ENCODE peak calls at places on chromosomes 1 and 21, in six cellular contexts. One of them, this sample, is unnamed.

GRCh38 chr1:228094432-228095016 is 8.6 kb downstream of the C1orf35 start:
- DNase-seq in adrenal gland: peak
- DNase-seq in activated CD8-positive, alpha-beta memory T cell treated with anti-CD3 and anti-CD28 coated beads for 1 hour: no peak
- DNase-seq in H4: no peak
- DNase-seq in stimulated activated CD4-positive, alpha-beta T cell treated with anti-CD3 and anti-CD28 coated beads, Interleukin-1b, Interleukin-23, amount 100 ng/mL, for 1 hour: no peak
- DNase-seq in activated naive CD4-positive, alpha-beta T cell: no peak
- DNase-seq in this sample: no peak

GRCh38 chr1:205604825-205605544 is 26.8 kb downstream of the ELK4 start:
- DNase-seq in H4: no peak
- DNase-seq in activated CD8-positive, alpha-beta memory T cell treated with anti-CD3 and anti-CD28 coated beads for 1 hour: no peak
- DNase-seq in activated naive CD4-positive, alpha-beta T cell: no peak
- DNase-seq in stimulated activated CD4-positive, alpha-beta T cell treated with anti-CD3 and anti-CD28 coated beads, Interleukin-1b, Interleukin-23, amount 100 ng/mL, for 1 hour: no peak
- DNase-seq in adrenal gland: no peak
- DNase-seq in this sample: no peak

GRCh38 chr1:110606784-110607662 is 865 bp upstream of the KCNA2 start:
- DNase-seq in activated CD8-positive, alpha-beta memory T cell treated with anti-CD3 and anti-CD28 coated beads for 1 hour: no peak
- DNase-seq in activated naive CD4-positive, alpha-beta T cell: no peak
- DNase-seq in stimulated activated CD4-positive, alpha-beta T cell treated with anti-CD3 and anti-CD28 coated beads, Interleukin-1b, Interleukin-23, amount 100 ng/mL, for 1 hour: no peak
- DNase-seq in adrenal gland: no peak
- DNase-seq in H4: no peak
- DNase-seq in this sample: peak

GRCh38 chr21:43865471-43866181 is 603 bp downstream of the AGPAT3 start:
- DNase-seq in H4: no peak
- DNase-seq in activated CD8-positive, alpha-beta memory T cell treated with anti-CD3 and anti-CD28 coated beads for 1 hour: no peak
- DNase-seq in adrenal gland: peak
- DNase-seq in stimulated activated CD4-positive, alpha-beta T cell treated with anti-CD3 and anti-CD28 coated beads, Interleukin-1b, Interleukin-23, amount 100 ng/mL, for 1 hour: peak
- DNase-seq in activated naive CD4-positive, alpha-beta T cell: no peak
- DNase-seq in this sample: peak

GRCh38 chr1:33147997-33148314 is 33.9 kb downstream of the TRIM62 start:
- DNase-seq in activated naive CD4-positive, alpha-beta T cell: no peak
- DNase-seq in activated CD8-positive, alpha-beta memory T cell treated with anti-CD3 and anti-CD28 coated beads for 1 hour: no peak
- DNase-seq in adrenal gland: no peak
- DNase-seq in H4: no peak
- DNase-seq in stimulated activated CD4-positive, alpha-beta T cell treated with anti-CD3 and anti-CD28 coated beads, Interleukin-1b, Interleukin-23, amount 100 ng/mL, for 1 hour: no peak
- DNase-seq in this sample: no peak

GRCh38 chr1:241654641-241655040 is 2.6 kb downstream of the WDR64 start:
- DNase-seq in H4: no peak
- DNase-seq in activated CD8-positive, alpha-beta memory T cell treated with anti-CD3 and anti-CD28 coated beads for 1 hour: no peak
- DNase-seq in activated naive CD4-positive, alpha-beta T cell: no peak
- DNase-seq in adrenal gland: no peak
- DNase-seq in stimulated activated CD4-positive, alpha-beta T cell treated with anti-CD3 and anti-CD28 coated beads, Interleukin-1b, Interleukin-23, amount 100 ng/mL, for 1 hour: no peak
- DNase-seq in this sample: no peak

GRCh38 chr1:25064465-25065238 is 134.6 kb upstream of the RUNX3 start:
- DNase-seq in H4: no peak
- DNase-seq in adrenal gland: no peak
- DNase-seq in stimulated activated CD4-positive, alpha-beta T cell treated with anti-CD3 and anti-CD28 coated beads, Interleukin-1b, Interleukin-23, amount 100 ng/mL, for 1 hour: no peak
- DNase-seq in activated naive CD4-positive, alpha-beta T cell: no peak
- DNase-seq in activated CD8-positive, alpha-beta memory T cell treated with anti-CD3 and anti-CD28 coated beads for 1 hour: no peak
- DNase-seq in this sample: no peak

GRCh38 chr1:156705321-156705917 is at the start of gene CRABP2:
- DNase-seq in stimulated activated CD4-positive, alpha-beta T cell treated with anti-CD3 and anti-CD28 coated beads, Interleukin-1b, Interleukin-23, amount 100 ng/mL, for 1 hour: no peak
- DNase-seq in activated naive CD4-positive, alpha-beta T cell: no peak
- DNase-seq in activated CD8-positive, alpha-beta memory T cell treated with anti-CD3 and anti-CD28 coated beads for 1 hour: no peak
- DNase-seq in adrenal gland: peak
- DNase-seq in H4: no peak
- DNase-seq in this sample: peak

GRCh38 chr21:38820471-38821239 is 14.9 kb downstream of the ETS2 start:
- DNase-seq in activated naive CD4-positive, alpha-beta T cell: no peak
- DNase-seq in activated CD8-positive, alpha-beta memory T cell treated with anti-CD3 and anti-CD28 coated beads for 1 hour: no peak
- DNase-seq in H4: no peak
- DNase-seq in adrenal gland: no peak
- DNase-seq in stimulated activated CD4-positive, alpha-beta T cell treated with anti-CD3 and anti-CD28 coated beads, Interleukin-1b, Interleukin-23, amount 100 ng/mL, for 1 hour: no peak
- DNase-seq in this sample: no peak

GRCh38 chr1:204647805-204648153 is 37.8 kb downstream of the LRRN2 start:
- DNase-seq in activated naive CD4-positive, alpha-beta T cell: no peak
- DNase-seq in stimulated activated CD4-positive, alpha-beta T cell treated with anti-CD3 and anti-CD28 coated beads, Interleukin-1b, Interleukin-23, amount 100 ng/mL, for 1 hour: no peak
- DNase-seq in adrenal gland: no peak
- DNase-seq in H4: no peak
- DNase-seq in activated CD8-positive, alpha-beta memory T cell treated with anti-CD3 and anti-CD28 coated beads for 1 hour: no peak
- DNase-seq in this sample: no peak

GRCh38 chr1:115654125-115654524 is 12.4 kb downstream of the VANGL1 start:
- DNase-seq in H4: no peak
- DNase-seq in adrenal gland: peak
- DNase-seq in activated naive CD4-positive, alpha-beta T cell: no peak
- DNase-seq in activated CD8-positive, alpha-beta memory T cell treated with anti-CD3 and anti-CD28 coated beads for 1 hour: no peak
- DNase-seq in stimulated activated CD4-positive, alpha-beta T cell treated with anti-CD3 and anti-CD28 coated beads, Interleukin-1b, Interleukin-23, amount 100 ng/mL, for 1 hour: no peak
- DNase-seq in this sample: no peak

GRCh38 chr1:29471487-29472313 is 235.4 kb downstream of the PTPRU start:
- DNase-seq in activated naive CD4-positive, alpha-beta T cell: no peak
- DNase-seq in adrenal gland: no peak
- DNase-seq in H4: no peak
- DNase-seq in stimulated activated CD4-positive, alpha-beta T cell treated with anti-CD3 and anti-CD28 coated beads, Interleukin-1b, Interleukin-23, amount 100 ng/mL, for 1 hour: no peak
- DNase-seq in activated CD8-positive, alpha-beta memory T cell treated with anti-CD3 and anti-CD28 coated beads for 1 hour: no peak
- DNase-seq in this sample: no peak

GRCh38 chr1:33802268-33802667 is 61.6 kb upstream of the HMGB4 start:
- DNase-seq in activated CD8-positive, alpha-beta memory T cell treated with anti-CD3 and anti-CD28 coated beads for 1 hour: no peak
- DNase-seq in stimulated activated CD4-positive, alpha-beta T cell treated with anti-CD3 and anti-CD28 coated beads, Interleukin-1b, Interleukin-23, amount 100 ng/mL, for 1 hour: no peak
- DNase-seq in adrenal gland: no peak
- DNase-seq in activated naive CD4-positive, alpha-beta T cell: no peak
- DNase-seq in H4: no peak
- DNase-seq in this sample: no peak

GRCh38 chr1:182147136-182147815 is 85.8 kb upstream of the ZNF648 start:
- DNase-seq in H4: no peak
- DNase-seq in activated naive CD4-positive, alpha-beta T cell: no peak
- DNase-seq in activated CD8-positive, alpha-beta memory T cell treated with anti-CD3 and anti-CD28 coated beads for 1 hour: no peak
- DNase-seq in adrenal gland: peak
- DNase-seq in stimulated activated CD4-positive, alpha-beta T cell treated with anti-CD3 and anti-CD28 coated beads, Interleukin-1b, Interleukin-23, amount 100 ng/mL, for 1 hour: no peak
- DNase-seq in this sample: no peak

GRCh38 chr1:6832789-6833188 is 47.5 kb downstream of the CAMTA1 start:
- DNase-seq in adrenal gland: no peak
- DNase-seq in activated CD8-positive, alpha-beta memory T cell treated with anti-CD3 and anti-CD28 coated beads for 1 hour: no peak
- DNase-seq in H4: no peak
- DNase-seq in stimulated activated CD4-positive, alpha-beta T cell treated with anti-CD3 and anti-CD28 coated beads, Interleukin-1b, Interleukin-23, amount 100 ng/mL, for 1 hour: no peak
- DNase-seq in activated naive CD4-positive, alpha-beta T cell: no peak
- DNase-seq in this sample: no peak

GRCh38 chr1:92310185-92310597 is 11.3 kb downstream of the RPAP2 start:
- DNase-seq in H4: no peak
- DNase-seq in activated naive CD4-positive, alpha-beta T cell: no peak
- DNase-seq in adrenal gland: no peak
- DNase-seq in activated CD8-positive, alpha-beta memory T cell treated with anti-CD3 and anti-CD28 coated beads for 1 hour: no peak
- DNase-seq in stimulated activated CD4-positive, alpha-beta T cell treated with anti-CD3 and anti-CD28 coated beads, Interleukin-1b, Interleukin-23, amount 100 ng/mL, for 1 hour: no peak
- DNase-seq in this sample: no peak

GRCh38 chr1:203404546-203404945 is 53.6 kb upstream of the FMOD start:
- DNase-seq in adrenal gland: no peak
- DNase-seq in stimulated activated CD4-positive, alpha-beta T cell treated with anti-CD3 and anti-CD28 coated beads, Interleukin-1b, Interleukin-23, amount 100 ng/mL, for 1 hour: no peak
- DNase-seq in activated CD8-positive, alpha-beta memory T cell treated with anti-CD3 and anti-CD28 coated beads for 1 hour: no peak
- DNase-seq in H4: no peak
- DNase-seq in activated naive CD4-positive, alpha-beta T cell: no peak
- DNase-seq in this sample: no peak

GRCh38 chr1:67831850-67832513 is 1.3 kb downstream of the GNG12 start:
- DNase-seq in activated CD8-positive, alpha-beta memory T cell treated with anti-CD3 and anti-CD28 coated beads for 1 hour: no peak
- DNase-seq in adrenal gland: peak
- DNase-seq in stimulated activated CD4-positive, alpha-beta T cell treated with anti-CD3 and anti-CD28 coated beads, Interleukin-1b, Interleukin-23, amount 100 ng/mL, for 1 hour: no peak
- DNase-seq in H4: peak
- DNase-seq in activated naive CD4-positive, alpha-beta T cell: no peak
- DNase-seq in this sample: peak

GRCh38 chr1:221714227-221715116 is 27.4 kb downstream of the DUSP10 start:
- DNase-seq in activated naive CD4-positive, alpha-beta T cell: no peak
- DNase-seq in adrenal gland: no peak
- DNase-seq in H4: no peak
- DNase-seq in activated CD8-positive, alpha-beta memory T cell treated with anti-CD3 and anti-CD28 coated beads for 1 hour: no peak
- DNase-seq in stimulated activated CD4-positive, alpha-beta T cell treated with anti-CD3 and anti-CD28 coated beads, Interleukin-1b, Interleukin-23, amount 100 ng/mL, for 1 hour: no peak
- DNase-seq in this sample: no peak

GRCh38 chr1:41286992-41287391 is 44.9 kb upstream of the SCMH1 start:
- DNase-seq in activated naive CD4-positive, alpha-beta T cell: no peak
- DNase-seq in H4: no peak
- DNase-seq in adrenal gland: no peak
- DNase-seq in activated CD8-positive, alpha-beta memory T cell treated with anti-CD3 and anti-CD28 coated beads for 1 hour: no peak
- DNase-seq in stimulated activated CD4-positive, alpha-beta T cell treated with anti-CD3 and anti-CD28 coated beads, Interleukin-1b, Interleukin-23, amount 100 ng/mL, for 1 hour: no peak
- DNase-seq in this sample: no peak

GRCh38 chr21:36696390-36696639 is 2.6 kb upstream of the SIM2 start:
- DNase-seq in activated CD8-positive, alpha-beta memory T cell treated with anti-CD3 and anti-CD28 coated beads for 1 hour: no peak
- DNase-seq in stimulated activated CD4-positive, alpha-beta T cell treated with anti-CD3 and anti-CD28 coated beads, Interleukin-1b, Interleukin-23, amount 100 ng/mL, for 1 hour: no peak
- DNase-seq in activated naive CD4-positive, alpha-beta T cell: no peak
- DNase-seq in H4: no peak
- DNase-seq in adrenal gland: no peak
- DNase-seq in this sample: no peak

GRCh38 chr21:29849735-29850176 is 90.0 kb downstream of the GRIK1 start:
- DNase-seq in activated naive CD4-positive, alpha-beta T cell: no peak
- DNase-seq in stimulated activated CD4-positive, alpha-beta T cell treated with anti-CD3 and anti-CD28 coated beads, Interleukin-1b, Interleukin-23, amount 100 ng/mL, for 1 hour: peak
- DNase-seq in H4: peak
- DNase-seq in adrenal gland: peak
- DNase-seq in activated CD8-positive, alpha-beta memory T cell treated with anti-CD3 and anti-CD28 coated beads for 1 hour: no peak
- DNase-seq in this sample: peak

GRCh38 chr1:24688621-24689195 is 45.6 kb downstream of the SRRM1 start:
- DNase-seq in H4: peak
- DNase-seq in activated CD8-positive, alpha-beta memory T cell treated with anti-CD3 and anti-CD28 coated beads for 1 hour: peak
- DNase-seq in adrenal gland: peak
- DNase-seq in activated naive CD4-positive, alpha-beta T cell: no peak
- DNase-seq in stimulated activated CD4-positive, alpha-beta T cell treated with anti-CD3 and anti-CD28 coated beads, Interleukin-1b, Interleukin-23, amount 100 ng/mL, for 1 hour: peak
- DNase-seq in this sample: peak